ENCODE peak calls at places on chromosome 1, in four cellular contexts. One of them, this sample, is unnamed.

GRCh38 chr1:183093821-183094287 is 70.6 kb downstream of the LAMC1 start:
- DNase-seq in K562: no peak
- DNase-seq in HepG2: no peak
- DNase-seq in GM12878: no peak
- DNase-seq in this sample: peak

GRCh38 chr1:18998016-18998724 is 41.7 kb upstream of the IFFO2 start:
- DNase-seq in HepG2: peak
- DNase-seq in GM12878: no peak
- DNase-seq in K562: no peak
- DNase-seq in this sample: no peak

GRCh38 chr1:26300586-26301275 is 5.7 kb downstream of the UBXN11 start:
- DNase-seq in K562: peak
- DNase-seq in GM12878: no peak
- DNase-seq in HepG2: no peak
- DNase-seq in this sample: no peak

GRCh38 chr1:60227581-60228252 is 154.1 kb upstream of the C1orf87 start:
- DNase-seq in GM12878: no peak
- DNase-seq in K562: no peak
- DNase-seq in HepG2: no peak
- DNase-seq in this sample: no peak

GRCh38 chr1:53582211-53583020 is 123.2 kb downstream of the DMRTB1 start:
- DNase-seq in HepG2: no peak
- DNase-seq in GM12878: no peak
- DNase-seq in K562: peak
- DNase-seq in this sample: no peak

GRCh38 chr1:151237678-151238466 is 16.7 kb upstream of the PSMD4 start:
- DNase-seq in HepG2: no peak
- DNase-seq in GM12878: no peak
- DNase-seq in K562: no peak
- DNase-seq in this sample: no peak

GRCh38 chr1:175035860-175036259 is 12.6 kb upstream of the MRPS14 start:
- DNase-seq in HepG2: no peak
- DNase-seq in K562: no peak
- DNase-seq in GM12878: no peak
- DNase-seq in this sample: no peak

GRCh38 chr1:186059311-186059710 is 315.7 kb downstream of the TPR start:
- DNase-seq in K562: no peak
- DNase-seq in HepG2: no peak
- DNase-seq in GM12878: no peak
- DNase-seq in this sample: no peak

GRCh38 chr1:23616292-23616822 is 57.1 kb upstream of the ID3 start:
- DNase-seq in HepG2: no peak
- DNase-seq in K562: peak
- DNase-seq in GM12878: no peak
- DNase-seq in this sample: no peak

GRCh38 chr1:6466023-6466422 is at the start of gene TNFRSF25:
- DNase-seq in GM12878: no peak
- DNase-seq in K562: peak
- DNase-seq in HepG2: no peak
- DNase-seq in this sample: peak

GRCh38 chr1:163093169-163093568 is 24.0 kb downstream of the RGS4 start:
- DNase-seq in K562: no peak
- DNase-seq in GM12878: no peak
- DNase-seq in HepG2: no peak
- DNase-seq in this sample: no peak
- TF ChIP-seq ATF2 in K562: no peak
- TF ChIP-seq ATF2 in GM12878: no peak
- TF ChIP-seq ATF2 in HepG2: no peak
- TF ChIP-seq ATF2 in this sample: no peak

GRCh38 chr1:216630532-216630931 is 92.7 kb downstream of the ESRRG start:
- DNase-seq in GM12878: no peak
- DNase-seq in HepG2: no peak
- DNase-seq in K562: no peak
- DNase-seq in this sample: no peak

GRCh38 chr1:216627252-216627651 is 96.0 kb downstream of the ESRRG start:
- DNase-seq in HepG2: no peak
- DNase-seq in GM12878: no peak
- DNase-seq in K562: no peak
- DNase-seq in this sample: no peak

GRCh38 chr1:216632980-216633379 is 90.2 kb downstream of the ESRRG start:
- DNase-seq in GM12878: no peak
- DNase-seq in HepG2: no peak
- DNase-seq in K562: no peak
- DNase-seq in this sample: no peak
- TF ChIP-seq ETV6 in GM12878: no peak
- TF ChIP-seq ETV6 in HepG2: no peak
- TF ChIP-seq ETV6 in K562: no peak
- TF ChIP-seq ETV6 in this sample: no peak

DNA sequence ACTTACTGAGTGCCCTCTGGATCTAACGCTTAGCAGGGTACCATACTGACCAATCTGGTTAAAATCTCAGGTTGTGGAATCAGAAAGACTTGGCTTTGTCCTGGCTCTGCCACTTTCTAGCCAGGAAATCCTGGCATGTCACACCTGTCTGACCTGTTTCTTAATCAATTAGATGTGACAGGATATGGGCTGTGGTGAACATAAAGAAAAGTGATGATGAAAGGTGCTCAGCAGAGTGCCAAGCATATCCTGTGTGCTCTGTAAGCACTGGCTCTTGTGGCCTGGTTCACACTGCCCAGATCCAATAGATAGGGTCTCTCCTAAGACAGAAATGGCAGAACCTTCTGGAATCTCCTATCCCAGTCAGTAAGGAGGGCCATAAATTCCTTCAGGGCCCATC is 53.9 kb downstream of the PHC2 start:
- DNase-seq in K562: no peak
- DNase-seq in GM12878: no peak
- DNase-seq in HepG2: no peak
- DNase-seq in this sample: no peak
- TF ChIP-seq CBFB in K562: no peak
- TF ChIP-seq CBFB in GM12878: no peak
- TF ChIP-seq CBFB in HepG2: no peak
- TF ChIP-seq CBFB in this sample: no peak

DNA sequence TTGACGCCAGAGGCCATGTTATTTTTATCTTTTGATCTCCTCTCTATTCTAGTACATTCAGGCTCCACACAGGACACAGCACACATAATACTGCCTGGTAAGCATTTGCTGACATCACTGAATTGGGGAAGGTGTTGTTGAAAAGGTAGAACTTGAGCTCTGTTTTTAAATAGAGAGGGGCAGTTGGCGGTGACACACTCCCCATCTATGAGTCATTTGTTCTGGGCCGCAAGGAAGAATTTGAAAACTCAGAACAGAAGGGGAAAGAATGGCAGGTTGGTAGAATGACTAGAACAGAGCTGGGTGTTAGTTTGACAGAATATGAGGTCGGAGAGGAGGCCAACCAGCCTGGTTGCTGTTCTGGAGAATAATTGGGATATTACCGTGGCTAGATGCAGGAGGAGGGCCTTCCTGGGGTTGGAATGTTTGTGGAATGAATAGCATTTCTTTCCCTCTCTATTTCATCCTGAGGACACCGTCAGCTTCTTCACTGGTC is 52.1 kb upstream of the ERRFI1 start:
- DNase-seq in K562: no peak
- DNase-seq in HepG2: peak
- DNase-seq in GM12878: no peak
- DNase-seq in this sample: no peak
- TF ChIP-seq ATF2 in K562: no peak
- TF ChIP-seq ATF2 in HepG2: no peak
- TF ChIP-seq ATF2 in GM12878: no peak
- TF ChIP-seq ATF2 in this sample: no peak

GRCh38 chr1:111221633-111222286 is 5.8 kb upstream of the CHI3L2 start:
- DNase-seq in HepG2: no peak
- DNase-seq in K562: no peak
- DNase-seq in GM12878: peak
- DNase-seq in this sample: no peak
- TF ChIP-seq ETV6 in HepG2: no peak
- TF ChIP-seq ETV6 in K562: no peak
- TF ChIP-seq ETV6 in GM12878: peak
- TF ChIP-seq ETV6 in this sample: no peak

GRCh38 chr1:157739229-157739901 is 37.6 kb downstream of the FCRL2 start:
- DNase-seq in K562: no peak
- DNase-seq in GM12878: no peak
- DNase-seq in HepG2: no peak
- DNase-seq in this sample: peak
- TF ChIP-seq CBFB in K562: no peak
- TF ChIP-seq CBFB in GM12878: no peak
- TF ChIP-seq CBFB in HepG2: no peak
- TF ChIP-seq CBFB in this sample: no peak

GRCh38 chr1:193486671-193487229 is 300.3 kb upstream of the B3GALT2 start:
- DNase-seq in K562: no peak
- DNase-seq in GM12878: no peak
- DNase-seq in HepG2: no peak
- DNase-seq in this sample: no peak
- TF ChIP-seq ATF2 in K562: no peak
- TF ChIP-seq ATF2 in GM12878: no peak
- TF ChIP-seq ATF2 in HepG2: no peak
- TF ChIP-seq ATF2 in this sample: no peak

GRCh38 chr1:114820392-114820791 is 34.3 kb upstream of the SYCP1 start:
- DNase-seq in HepG2: no peak
- DNase-seq in K562: no peak
- DNase-seq in GM12878: no peak
- DNase-seq in this sample: no peak
- TF ChIP-seq ETV6 in HepG2: no peak
- TF ChIP-seq ETV6 in K562: no peak
- TF ChIP-seq ETV6 in GM12878: no peak
- TF ChIP-seq ETV6 in this sample: no peak

GRCh38 chr1:198258491-198258890 is 101.7 kb downstream of the NEK7 start:
- DNase-seq in K562: no peak
- DNase-seq in HepG2: no peak
- DNase-seq in GM12878: peak
- DNase-seq in this sample: no peak
- TF ChIP-seq CBFB in K562: no peak
- TF ChIP-seq CBFB in HepG2: no peak
- TF ChIP-seq CBFB in GM12878: peak
- TF ChIP-seq CBFB in this sample: no peak

GRCh38 chr1:116908266-116908665 is 1.4 kb upstream of the PTGFRN start:
- DNase-seq in HepG2: no peak
- DNase-seq in GM12878: no peak
- DNase-seq in K562: no peak
- DNase-seq in this sample: no peak

GRCh38 chr1:116906812-116907211 is 2.9 kb upstream of the PTGFRN start:
- DNase-seq in HepG2: no peak
- DNase-seq in K562: no peak
- DNase-seq in GM12878: no peak
- DNase-seq in this sample: no peak

GRCh38 chr1:116909511-116910378 is at the start of gene PTGFRN:
- DNase-seq in HepG2: no peak
- DNase-seq in GM12878: no peak
- DNase-seq in K562: peak
- DNase-seq in this sample: peak

GRCh38 chr1:116908821-116909510 is 750 bp upstream of the PTGFRN start:
- DNase-seq in K562: no peak
- DNase-seq in HepG2: no peak
- DNase-seq in GM12878: no peak
- DNase-seq in this sample: peak

GRCh38 chr1:116907351-116907750 is 2.4 kb upstream of the PTGFRN start:
- DNase-seq in HepG2: no peak
- DNase-seq in K562: no peak
- DNase-seq in GM12878: no peak
- DNase-seq in this sample: no peak
- TF ChIP-seq ATF2 in HepG2: no peak
- TF ChIP-seq ATF2 in K562: no peak
- TF ChIP-seq ATF2 in GM12878: no peak
- TF ChIP-seq ATF2 in this sample: no peak